ENCODE peak calls at places on chromosomes 7 and 10, in four cellular contexts. One of them, this sample, is unnamed.

GRCh38 chr7:17719998-17720397 is 220.3 kb downstream of the SNX13 start:
- DNase-seq in transverse colon: no peak
- DNase-seq in IMR-90: no peak
- DNase-seq in ovary: no peak
- DNase-seq in this sample: no peak

GRCh38 chr10:77104459-77104980 is 533.1 kb downstream of the KCNMA1 start:
- DNase-seq in transverse colon: peak
- DNase-seq in IMR-90: peak
- DNase-seq in ovary: peak
- DNase-seq in this sample: no peak

GRCh38 chr7:123075838-123076462 is 80.5 kb upstream of the TAS2R16 start:
- DNase-seq in transverse colon: no peak
- DNase-seq in IMR-90: no peak
- DNase-seq in ovary: no peak
- DNase-seq in this sample: no peak

GRCh38 chr10:100998183-100998990 is 1.2 kb upstream of the LZTS2 start:
- DNase-seq in transverse colon: peak
- DNase-seq in IMR-90: peak
- DNase-seq in ovary: peak
- DNase-seq in this sample: peak

GRCh38 chr7:72265505-72265904 is 146.6 kb downstream of the CALN1 start:
- DNase-seq in transverse colon: no peak
- DNase-seq in IMR-90: no peak
- DNase-seq in ovary: no peak
- DNase-seq in this sample: no peak

GRCh38 chr7:18708204-18708603 is 212.7 kb downstream of the HDAC9 start:
- DNase-seq in transverse colon: no peak
- DNase-seq in IMR-90: no peak
- DNase-seq in ovary: no peak
- DNase-seq in this sample: no peak

GRCh38 chr7:54944179-54944578 is 74.6 kb upstream of the EGFR start:
- DNase-seq in transverse colon: no peak
- DNase-seq in IMR-90: peak
- DNase-seq in ovary: no peak
- DNase-seq in this sample: no peak

GRCh38 chr10:103616705-103617361 is 123.3 kb downstream of the NEURL1 start:
- DNase-seq in transverse colon: peak
- DNase-seq in IMR-90: peak
- DNase-seq in ovary: peak
- DNase-seq in this sample: peak

GRCh38 chr7:39217752-39218151 is 240.0 kb downstream of the POU6F2 start:
- DNase-seq in transverse colon: no peak
- DNase-seq in IMR-90: no peak
- DNase-seq in ovary: no peak
- DNase-seq in this sample: no peak

GRCh38 chr7:87475359-87476178 is at the start of gene ABCB4:
- DNase-seq in transverse colon: peak
- DNase-seq in IMR-90: no peak
- DNase-seq in ovary: no peak
- DNase-seq in this sample: no peak

GRCh38 chr10:29734980-29735627 is 100.3 kb upstream of the SVIL start:
- DNase-seq in transverse colon: peak
- DNase-seq in IMR-90: no peak
- DNase-seq in ovary: peak
- DNase-seq in this sample: peak

GRCh38 chr7:90660100-90660499 is 64.0 kb downstream of the CDK14 start:
- DNase-seq in transverse colon: no peak
- DNase-seq in IMR-90: no peak
- DNase-seq in ovary: no peak
- DNase-seq in this sample: no peak

GRCh38 chr10:101071266-101071884 is 9.6 kb downstream of the KAZALD1 start:
- DNase-seq in transverse colon: peak
- DNase-seq in IMR-90: peak
- DNase-seq in ovary: no peak
- DNase-seq in this sample: no peak

GRCh38 chr10:112613620-112614019 is 166.6 kb downstream of the VTI1A start:
- DNase-seq in transverse colon: no peak
- DNase-seq in IMR-90: no peak
- DNase-seq in ovary: no peak
- DNase-seq in this sample: no peak

GRCh38 chr10:607545-608196 is 81.8 kb downstream of the DIP2C start:
- DNase-seq in transverse colon: no peak
- DNase-seq in IMR-90: no peak
- DNase-seq in ovary: no peak
- DNase-seq in this sample: no peak

GRCh38 chr10:69360485-69361302 is 56.0 kb downstream of the TACR2 start:
- DNase-seq in transverse colon: peak
- DNase-seq in IMR-90: peak
- DNase-seq in ovary: peak
- DNase-seq in this sample: peak

GRCh38 chr10:126647116-126647515 is 23.4 kb downstream of the C10orf90 start:
- DNase-seq in transverse colon: no peak
- DNase-seq in IMR-90: no peak
- DNase-seq in ovary: no peak
- DNase-seq in this sample: peak

GRCh38 chr10:110137142-110137545 is 70.3 kb upstream of the MXI1 start:
- DNase-seq in transverse colon: no peak
- DNase-seq in IMR-90: peak
- DNase-seq in ovary: no peak
- DNase-seq in this sample: no peak

GRCh38 chr7:51111256-51111655 is 205.4 kb downstream of the COBL start:
- DNase-seq in transverse colon: no peak
- DNase-seq in IMR-90: no peak
- DNase-seq in ovary: no peak
- DNase-seq in this sample: no peak

GRCh38 chr7:75732764-75733630 is 5.7 kb downstream of the HIP1 start:
- DNase-seq in transverse colon: no peak
- DNase-seq in IMR-90: peak
- DNase-seq in ovary: no peak
- DNase-seq in this sample: no peak

GRCh38 chr7:36309301-36309700 is 80.4 kb upstream of the ANLN start:
- DNase-seq in transverse colon: no peak
- DNase-seq in IMR-90: no peak
- DNase-seq in ovary: no peak
- DNase-seq in this sample: no peak

GRCh38 chr10:30373596-30374327 is 24.7 kb upstream of the MTPAP start:
- DNase-seq in transverse colon: no peak
- DNase-seq in IMR-90: no peak
- DNase-seq in ovary: no peak
- DNase-seq in this sample: no peak

GRCh38 chr7:82740246-82740848 is 296.8 kb upstream of the CACNA2D1 start:
- DNase-seq in transverse colon: peak
- DNase-seq in IMR-90: peak
- DNase-seq in ovary: no peak
- DNase-seq in this sample: no peak

GRCh38 chr10:27410153-27410552 is 94.0 kb upstream of the RAB18 start:
- DNase-seq in transverse colon: no peak
- DNase-seq in IMR-90: no peak
- DNase-seq in ovary: no peak
- DNase-seq in this sample: no peak

GRCh38 chr7:24025765-24026164 is 258.2 kb upstream of the NPY start:
- DNase-seq in transverse colon: no peak
- DNase-seq in IMR-90: no peak
- DNase-seq in ovary: no peak
- DNase-seq in this sample: no peak

GRCh38 chr7:37956791-37957190 is 36.4 kb downstream of the EPDR1 start:
- DNase-seq in transverse colon: no peak
- DNase-seq in IMR-90: no peak
- DNase-seq in ovary: no peak
- DNase-seq in this sample: no peak

GRCh38 chr7:135740868-135741267 is 7.7 kb downstream of the FAM180A start:
- DNase-seq in transverse colon: no peak
- DNase-seq in IMR-90: no peak
- DNase-seq in ovary: no peak
- DNase-seq in this sample: no peak

GRCh38 chr7:135741905-135742304 is 6.7 kb downstream of the FAM180A start:
- DNase-seq in transverse colon: no peak
- DNase-seq in IMR-90: no peak
- DNase-seq in ovary: no peak
- DNase-seq in this sample: no peak

GRCh38 chr7:135733603-135734342 is 5.8 kb upstream of the SLC13A4 start:
- DNase-seq in transverse colon: no peak
- DNase-seq in IMR-90: no peak
- DNase-seq in ovary: no peak
- DNase-seq in this sample: no peak

GRCh38 chr7:135734343-135734689 is 6.3 kb upstream of the SLC13A4 start:
- DNase-seq in transverse colon: no peak
- DNase-seq in IMR-90: no peak
- DNase-seq in ovary: no peak
- DNase-seq in this sample: no peak

GRCh38 chr7:135736586-135737305 is 8.8 kb upstream of the SLC13A4 start:
- DNase-seq in transverse colon: no peak
- DNase-seq in IMR-90: no peak
- DNase-seq in ovary: no peak
- DNase-seq in this sample: no peak
- TF ChIP-seq POLR2A in transverse colon: no peak
- TF ChIP-seq POLR2A in IMR-90: no peak
- TF ChIP-seq POLR2A in ovary: no peak
- TF ChIP-seq POLR2A in this sample: no peak

GRCh38 chr7:149422065-149422913 is 38.6 kb downstream of the ZNF777 start:
- DNase-seq in transverse colon: peak
- DNase-seq in IMR-90: peak
- DNase-seq in ovary: peak
- DNase-seq in this sample: no peak
- TF ChIP-seq POLR2A in transverse colon: peak
- TF ChIP-seq POLR2A in IMR-90: no peak
- TF ChIP-seq POLR2A in ovary: no peak
- TF ChIP-seq POLR2A in this sample: no peak

DNA sequence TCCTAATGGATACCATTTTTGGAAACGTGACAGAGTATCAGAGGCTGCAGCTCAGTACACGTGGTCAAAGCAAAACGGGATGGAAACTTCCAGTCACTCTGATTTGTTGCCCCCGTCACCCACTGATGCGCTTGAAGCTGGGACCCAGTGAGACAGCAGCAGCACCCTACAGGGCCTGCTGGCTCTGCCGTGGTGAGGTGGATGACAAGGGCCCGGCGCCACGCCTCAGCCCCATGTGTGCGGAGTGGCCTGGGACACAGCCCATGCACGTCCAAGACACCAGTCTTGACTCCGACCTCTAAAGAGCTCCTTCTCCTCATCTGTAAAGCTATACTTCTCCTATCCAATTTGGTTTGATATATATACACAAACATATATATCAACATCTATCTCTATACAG is 39.0 kb downstream of the CLEC2L start:
- DNase-seq in transverse colon: no peak
- DNase-seq in IMR-90: no peak
- DNase-seq in ovary: no peak
- DNase-seq in this sample: peak
- TF ChIP-seq POLR2A in transverse colon: no peak
- TF ChIP-seq POLR2A in IMR-90: no peak
- TF ChIP-seq POLR2A in ovary: no peak
- TF ChIP-seq POLR2A in this sample: no peak

GRCh38 chr10:19412531-19412930 is 363.9 kb downstream of the MALRD1 start:
- DNase-seq in transverse colon: no peak
- DNase-seq in IMR-90: peak
- DNase-seq in ovary: no peak
- DNase-seq in this sample: no peak

GRCh38 chr10:19411119-19411518 is 362.5 kb downstream of the MALRD1 start:
- DNase-seq in transverse colon: no peak
- DNase-seq in IMR-90: no peak
- DNase-seq in ovary: no peak
- DNase-seq in this sample: no peak

GRCh38 chr10:19408924-19409323 is 360.3 kb downstream of the MALRD1 start:
- DNase-seq in transverse colon: no peak
- DNase-seq in IMR-90: no peak
- DNase-seq in ovary: no peak
- DNase-seq in this sample: no peak
- TF ChIP-seq POLR2A in transverse colon: no peak
- TF ChIP-seq POLR2A in IMR-90: no peak
- TF ChIP-seq POLR2A in ovary: no peak
- TF ChIP-seq POLR2A in this sample: no peak

This sample was measured in lower leg skin.